ENCODE peak calls at places on chromosomes 16 and 17, in four cellular contexts. X is GM12878, A is K562, C is HepG2. O is an unnamed sample.

GRCh38 chr16:69555437-69555836 is 10.3 kb upstream of the NFAT5 start:
- DNase-seq in C (no peak), A (no peak), X (no peak), O (no peak)

GRCh38 chr17:76751416-76751993 is 13.6 kb downstream of the MFSD11 start:
- DNase-seq in C (no peak), A (no peak), X (no peak), O (no peak)

GRCh38 chr17:74760404-74761105 is 12.1 kb downstream of the NHERF1 start:
- DNase-seq in C (no peak), X (no peak), A (peak; percentile 48), O (no peak)

GRCh38 chr17:8123695-8124349 is at the start of gene HES7:
- DNase-seq in C (no peak), X (no peak), A (no peak), O (no peak)

GRCh38 chr16:2595376-2596200 is 57.8 kb downstream of the PDPK1 start:
- DNase-seq in A (no peak), C (no peak), X (no peak), O (no peak)

GRCh38 chr16:20866161-20866772 is 33.9 kb downstream of the DCUN1D3 start:
- DNase-seq in A (peak; percentile 54), X (no peak), C (peak; percentile 55), O (no peak)

GRCh38 chr17:75707096-75707720 is 14.1 kb upstream of the ITGB4 start:
- DNase-seq in X (no peak), A (no peak), C (no peak), O (no peak)

GRCh38 chr16:79278506-79278905 is 322.0 kb downstream of the MAF start:
- DNase-seq in C (no peak), A (no peak), X (no peak), O (no peak)

GRCh38 chr16:4330277-4330882 is 14.5 kb downstream of the GLIS2 start:
- DNase-seq in A (peak; percentile 83), X (no peak), C (peak; percentile 51), O (peak; percentile 91)

GRCh38 chr16:1670371-1670770 is 7.7 kb upstream of the JPT2 start:
- DNase-seq in C (no peak), A (no peak), X (no peak), O (no peak)

GRCh38 chr17:45111838-45112237 is 20.5 kb downstream of the PLCD3 start:
- DNase-seq in X (no peak), C (no peak), A (no peak), O (no peak)

GRCh38 chr17:44367219-44367618 is 3.6 kb upstream of the FAM171A2 start:
- DNase-seq in C (no peak), X (no peak), A (no peak), O (no peak)

GRCh38 chr17:79776378-79777165 is 1.4 kb upstream of the CBX2 start:
- DNase-seq in X (no peak), A (no peak), C (peak; percentile 44), O (no peak)

GRCh38 chr16:23496826-23497542 is 13.3 kb downstream of the GGA2 start:
- DNase-seq in X (no peak), C (no peak), A (no peak), O (no peak)

GRCh38 chr16:57045694-57046381 is 46.5 kb upstream of the CPNE2 start:
- DNase-seq in A (peak; percentile 59), C (peak; percentile 71), X (peak; percentile 55), O (no peak)

GRCh38 chr17:29570521-29570920 is 2.0 kb downstream of the TP53I13 start:
- DNase-seq in X (no peak), C (no peak), A (no peak), O (no peak)

GRCh38 chr17:55282379-55282702 is 17.6 kb downstream of the HLF start:
- DNase-seq in X (no peak), A (no peak), C (no peak), O (no peak)

GRCh38 chr16:27676807-27677206 is 126.9 kb downstream of the KATNIP start:
- DNase-seq in A (no peak), C (no peak), X (no peak), O (no peak)

GRCh38 chr16:50671644-50672260 is 9.4 kb downstream of the SNX20 start:
- DNase-seq in C (peak; percentile 36), A (peak; percentile 74), X (no peak), O (no peak)

GRCh38 chr17:27226611-27227234 is 67.2 kb upstream of the WSB1 start:
- DNase-seq in C (no peak), A (no peak), X (no peak), O (no peak)

GRCh38 chr16:4491898-4492297 is 15.7 kb downstream of the HMOX2 start:
- DNase-seq in C (no peak), A (no peak), X (no peak), O (no peak)

GRCh38 chr16:13291934-13292333 is 390.5 kb downstream of the SHISA9 start:
- DNase-seq in C (no peak), A (no peak), X (no peak), O (no peak)

GRCh38 chr16:85963746-85964370 is 64.9 kb downstream of the IRF8 start:
- DNase-seq in X (no peak), C (no peak), A (no peak), O (no peak)

GRCh38 chr16:20114356-20114755 is 40.7 kb upstream of the GPR139 start:
- DNase-seq in A (no peak), C (no peak), X (no peak), O (no peak)

GRCh38 chr17:75266315-75267145 is 4.5 kb downstream of the MIF4GD start:
- DNase-seq in X (no peak), C (no peak), A (no peak), O (no peak)

DNA sequence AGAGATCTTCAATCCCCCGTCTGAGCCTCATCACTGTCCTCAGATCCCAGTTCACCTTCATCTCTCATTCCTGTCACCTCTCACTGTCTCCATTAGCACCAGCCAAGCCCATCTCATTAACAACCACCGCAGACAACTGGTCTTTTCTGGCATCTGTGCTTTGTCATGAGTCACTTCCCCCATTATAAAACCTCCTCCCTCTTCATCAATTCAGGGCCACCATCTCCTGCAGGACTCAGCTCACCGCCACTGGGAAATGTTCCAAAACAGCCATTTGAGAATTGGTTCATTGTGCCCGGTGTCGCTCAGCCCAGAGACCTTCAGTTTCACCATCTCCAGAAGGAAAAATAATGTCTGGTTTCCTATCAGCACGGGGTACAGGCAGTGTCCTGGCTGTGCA is 56.9 kb upstream of the TEKT3 start:
- DNase-seq in A (no peak), C (no peak), X (no peak), O (no peak)
- TF ChIP-seq EP300 in A (no peak), C (no peak), X (no peak), O (no peak)

DNA sequence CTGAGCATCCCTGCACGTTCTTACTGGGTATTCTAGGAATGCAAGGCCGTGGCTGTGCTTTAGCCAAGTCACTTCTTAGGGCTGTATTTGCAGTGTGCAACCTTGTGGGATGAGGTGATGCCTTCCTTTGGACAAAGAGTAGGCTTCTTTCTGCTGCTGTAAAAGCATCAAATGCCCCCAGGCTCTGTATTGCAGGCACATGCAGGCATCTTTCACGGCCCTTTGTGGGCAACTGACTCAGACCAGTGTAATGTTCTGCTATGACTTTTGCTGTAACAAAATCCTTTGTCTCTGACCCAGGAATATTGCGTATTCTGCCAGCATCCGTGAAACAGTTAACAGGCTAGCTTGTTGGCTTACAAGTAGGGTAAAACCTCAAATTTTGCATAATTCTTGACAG is 30.9 kb upstream of the GCSH start:
- DNase-seq in C (no peak), A (no peak), X (no peak), O (no peak)
- TF ChIP-seq ATF3 in C (no peak), A (no peak), X (no peak), O (no peak)

DNA sequence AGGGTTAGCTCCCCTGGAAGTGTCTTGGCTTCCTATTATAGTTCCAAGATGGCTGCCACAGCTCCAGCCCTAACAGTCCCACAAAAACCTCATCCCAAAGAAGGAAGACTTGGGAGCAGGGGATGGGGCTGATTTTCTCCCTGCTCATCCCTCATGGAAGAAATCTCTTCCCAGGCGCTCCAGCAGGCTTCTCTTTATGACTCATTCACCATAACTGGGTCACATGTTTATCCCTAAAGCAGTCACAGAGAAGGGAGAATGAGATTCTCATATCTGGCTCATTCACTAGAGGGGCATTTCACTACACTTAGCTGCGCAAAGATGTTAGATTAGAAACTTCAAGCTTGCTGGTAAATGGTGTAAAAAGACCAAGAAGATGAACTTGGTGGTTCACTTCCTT is 206.5 kb upstream of the IRX3 start:
- DNase-seq in C (no peak), X (no peak), A (no peak), O (no peak)
- TF ChIP-seq SP1 in C (no peak), X (no peak), A (no peak), O (no peak)

DNA sequence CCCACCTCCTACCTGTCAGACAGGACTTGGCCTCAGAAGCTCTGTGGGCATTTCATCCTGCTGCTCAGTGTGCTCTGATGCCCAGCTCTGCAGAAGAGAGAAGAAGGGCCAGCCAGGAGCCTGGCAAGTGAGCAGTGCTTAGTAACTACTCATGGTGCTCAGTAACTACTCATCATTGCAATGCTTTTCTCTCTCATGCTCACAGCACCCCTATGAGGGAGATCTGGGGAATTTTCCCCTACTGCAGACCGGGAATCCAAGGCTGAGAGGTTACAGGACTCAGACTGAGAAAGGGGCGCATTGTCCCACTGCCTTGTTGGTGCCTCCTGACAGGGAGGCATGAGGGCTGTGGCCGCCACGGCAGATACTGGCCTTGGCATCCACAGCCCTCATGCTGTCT is 261.1 kb downstream of the C16orf95 start:
- DNase-seq in C (no peak), X (no peak), A (no peak), O (no peak)
- TF ChIP-seq EP300 in C (no peak), X (no peak), A (no peak), O (no peak)

GRCh38 chr16:67548265-67549126 is 13.8 kb upstream of the CTCF start:
- DNase-seq in A (no peak), X (no peak), C (no peak), O (no peak)
- TF ChIP-seq ATF3 in A (no peak), X (no peak), C (no peak), O (no peak)

DNA sequence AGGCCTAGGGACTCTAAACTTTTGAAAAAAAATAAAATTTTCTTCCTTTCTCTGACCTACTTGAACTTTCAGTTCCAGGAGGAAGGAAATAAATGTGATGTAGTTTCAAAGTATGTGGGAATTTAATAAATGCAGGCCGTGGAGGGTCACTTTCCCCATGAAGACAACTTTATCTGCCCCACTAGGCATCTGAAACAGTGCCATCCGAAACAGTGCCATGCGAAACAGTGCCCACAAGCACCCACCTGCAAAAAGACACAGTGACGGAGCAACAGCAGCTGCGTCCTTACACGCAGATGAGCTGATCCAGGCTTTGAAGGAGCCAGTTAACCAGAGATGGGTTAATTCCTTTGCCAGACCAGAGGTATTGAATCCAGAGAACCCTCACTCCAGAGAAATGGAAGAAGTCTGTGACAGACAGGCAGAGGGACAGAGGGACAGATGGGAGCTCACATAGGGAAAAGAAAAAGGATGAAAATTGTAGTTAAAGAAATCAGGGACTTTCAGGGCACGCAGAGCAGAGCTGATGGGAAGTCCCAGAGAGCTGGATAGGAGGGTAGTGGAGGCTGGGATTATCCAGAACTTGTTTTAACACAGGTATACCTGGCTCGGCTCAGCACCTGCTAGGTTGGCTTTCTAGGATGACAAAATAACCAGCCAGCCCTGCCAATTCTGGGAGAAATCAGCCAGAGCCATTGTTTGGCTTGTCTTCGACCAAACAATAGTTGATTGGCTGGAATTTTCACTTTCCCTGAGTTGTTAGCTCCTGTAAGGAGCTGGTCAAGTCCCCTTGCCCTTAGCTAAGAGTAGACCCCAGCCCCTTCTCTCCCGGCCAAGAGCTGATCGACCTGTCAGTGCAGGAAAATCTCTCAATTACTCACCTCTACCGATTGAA is 17.1 kb upstream of the HOXB13 start:
- DNase-seq in A (no peak), C (no peak), X (no peak), O (no peak)
- TF ChIP-seq SP1 in A (no peak), C (no peak), X (no peak), O (no peak)

GRCh38 chr17:82097187-82097918 is 683 bp downstream of the FASN start:
- DNase-seq in C (no peak), A (peak; percentile 72), X (no peak), O (no peak)
- TF ChIP-seq EP300 in C (peak; percentile 26), A (no peak), X (no peak), O (no peak)

O was measured in H1.